ENCODE peak calls at places on chromosomes 3 and 15, in seven cellular contexts. Z is fibroblast of lung, P is natural killer cell, Q is lung, B is tibial artery, I is vagina, N is B cell. F is an unnamed sample.

GRCh38 chr3:123627673-123628670 is 43.1 kb upstream of the HACD2 start:
- DNase-seq in Z (no peak), P (no peak), Q (no peak), B (peak; percentile 53), I (peak; percentile 76), N (no peak), F (no peak)

GRCh38 chr15:34799149-34799824 is 3.9 kb upstream of the ACTC1 start:
- DNase-seq in Z (peak; percentile 29), P (no peak), Q (no peak), B (peak; percentile 54), I (no peak), N (no peak), F (no peak)

GRCh38 chr15:41806291-41807181 is 21.4 kb upstream of the JMJD7 start:
- DNase-seq in Z (no peak), P (no peak), Q (no peak), B (no peak), I (peak; percentile 88), N (no peak), F (no peak)

GRCh38 chr3:4897765-4898453 is 81.3 kb upstream of the BHLHE40 start:
- DNase-seq in Z (peak; percentile 17), P (no peak), Q (no peak), B (peak; percentile 29), I (no peak), N (no peak), F (no peak)

GRCh38 chr3:171748341-171748918 is 61.9 kb downstream of the PLD1 start:
- DNase-seq in Z (peak; percentile 28), P (no peak), Q (no peak), B (no peak), I (no peak), N (no peak), F (no peak)

GRCh38 chr3:131794766-131795381 is 239.9 kb downstream of the CPNE4 start:
- DNase-seq in Z (peak; percentile 74), P (no peak), Q (peak; percentile 37), B (no peak), I (no peak), N (no peak), F (no peak)

GRCh38 chr3:42128526-42128925 is 37.4 kb downstream of the TRAK1 start:
- DNase-seq in Z (no peak), P (no peak), Q (no peak), B (no peak), I (no peak), N (no peak), F (no peak)

GRCh38 chr3:111338059-111338698 is 203.8 kb upstream of the CD96 start:
- DNase-seq in Z (peak; percentile 89), P (no peak), Q (peak; percentile 61), B (no peak), I (no peak), N (no peak), F (no peak)

GRCh38 chr3:188489639-188490405 is 335.9 kb downstream of the LPP start:
- DNase-seq in Z (peak; percentile 58), P (no peak), Q (no peak), B (no peak), I (no peak), N (peak; percentile 55), F (no peak)

GRCh38 chr3:50484681-50485263 is 18.7 kb downstream of the CACNA2D2 start:
- DNase-seq in Z (no peak), P (no peak), Q (no peak), B (no peak), I (no peak), N (no peak), F (no peak)

GRCh38 chr3:147034359-147034758 is 372.0 kb downstream of the ZIC4 start:
- DNase-seq in Z (no peak), P (no peak), Q (no peak), B (no peak), I (no peak), N (no peak), F (no peak)

GRCh38 chr3:23807161-23808015 is 1.6 kb downstream of the UBE2E1 start:
- DNase-seq in Z (peak; percentile 68), P (no peak), Q (no peak), B (peak; percentile 23), I (no peak), N (no peak), F (no peak)

GRCh38 chr3:28672411-28672810 is 323.8 kb upstream of the AZI2 start:
- DNase-seq in Z (no peak), P (no peak), Q (no peak), B (no peak), I (no peak), N (no peak), F (no peak)

GRCh38 chr15:44738340-44738984 is 2.1 kb downstream of the TRIM69 start:
- DNase-seq in Z (peak; percentile 82), P (no peak), Q (no peak), B (no peak), I (no peak), N (no peak), F (no peak)

GRCh38 chr15:92130244-92130643 is 263.4 kb upstream of the ST8SIA2 start:
- DNase-seq in Z (no peak), P (no peak), Q (no peak), B (no peak), I (no peak), N (no peak), F (no peak)

GRCh38 chr15:97992831-97993230 is 32.3 kb downstream of the ARRDC4 start:
- DNase-seq in Z (no peak), P (no peak), Q (no peak), B (no peak), I (no peak), N (no peak), F (no peak)

GRCh38 chr3:11172136-11172670 is 17.9 kb downstream of the HRH1 start:
- DNase-seq in Z (peak; percentile 60), P (no peak), Q (no peak), B (no peak), I (no peak), N (no peak), F (no peak)

GRCh38 chr15:90561344-90562244 is 31.9 kb downstream of the CRTC3 start:
- DNase-seq in Z (peak; percentile 88), P (no peak), Q (no peak), B (peak; percentile 45), I (no peak), N (peak; percentile 42), F (no peak)

GRCh38 chr3:57757642-57758297 is 1.7 kb downstream of the SLMAP start:
- DNase-seq in Z (peak; percentile 26), P (no peak), Q (no peak), B (no peak), I (no peak), N (no peak), F (no peak)

GRCh38 chr3:42652251-42652610 is 1.3 kb upstream of the ZBTB47 start:
- DNase-seq in Z (peak; percentile 24), P (no peak), Q (no peak), B (no peak), I (no peak), N (no peak), F (no peak)

GRCh38 chr3:60056394-60056793 is 1006.6 kb upstream of the CFAP20DC start:
- DNase-seq in Z (no peak), P (no peak), Q (no peak), B (no peak), I (no peak), N (no peak), F (no peak)

GRCh38 chr3:184320099-184320445 is 5.7 kb downstream of the EIF4G1 start:
- DNase-seq in Z (peak; percentile 97), P (no peak), Q (peak; percentile 96), B (peak; percentile 98), I (peak; percentile 96), N (no peak), F (no peak)

DNA sequence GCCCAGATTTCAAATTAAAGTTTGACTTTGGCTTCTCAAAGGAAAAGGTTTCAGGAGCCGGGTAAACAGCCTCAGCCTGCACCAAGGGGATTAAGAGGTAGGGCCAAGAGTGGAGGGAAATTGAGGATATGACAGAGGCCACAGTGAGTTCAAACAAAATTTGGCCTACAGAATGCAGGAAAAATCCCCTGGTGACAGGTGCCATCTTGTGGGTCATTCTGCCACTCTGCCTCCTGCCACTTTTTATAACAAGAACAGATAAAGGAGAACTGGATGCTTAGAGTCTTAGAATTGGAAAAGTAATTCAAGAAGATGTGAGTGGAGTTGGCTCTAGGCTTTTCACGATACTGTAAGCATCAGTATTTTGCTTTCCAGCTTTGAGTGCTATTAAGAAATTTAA is 253.2 kb downstream of the NR2F2 start:
- DNase-seq in Z (no peak), P (no peak), Q (no peak), B (no peak), I (no peak), N (no peak), F (no peak)
- TF ChIP-seq CTCF in Z (no peak), P (no peak), Q (no peak), B (no peak), I (no peak), N (no peak), F (no peak)

GRCh38 chr3:190586631-190587000 is 72.7 kb downstream of the IL1RAP start:
- DNase-seq in Z (peak; percentile 28), P (no peak), Q (no peak), B (no peak), I (no peak), N (peak; percentile 45), F (no peak)
- TF ChIP-seq CTCF in Z (no peak), P (no peak), Q (no peak), B (no peak), I (no peak), N (no peak), F (no peak)

DNA sequence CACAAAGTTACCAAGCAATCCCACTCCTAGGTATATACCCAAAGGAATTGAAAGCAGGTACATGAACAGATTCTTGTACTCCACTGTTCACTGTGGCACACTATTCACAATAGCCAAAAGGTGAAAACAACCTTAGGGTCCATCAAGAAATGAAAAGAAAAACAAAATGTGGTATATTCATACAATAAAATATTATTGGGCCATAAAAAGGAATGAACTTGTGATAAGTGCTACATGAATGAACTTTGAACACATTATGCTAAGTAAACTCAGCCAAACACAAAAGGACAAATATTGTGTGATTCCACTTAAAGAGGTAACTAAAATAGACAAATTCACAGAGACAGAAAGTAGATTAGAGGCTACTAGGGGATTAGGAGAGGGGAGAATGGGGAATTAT is 55.2 kb upstream of the IMPG2 start:
- DNase-seq in Z (no peak), P (no peak), Q (no peak), B (no peak), I (no peak), N (no peak), F (no peak)
- TF ChIP-seq CTCF in Z (no peak), P (no peak), Q (no peak), B (no peak), I (no peak), N (no peak), F (no peak)

DNA sequence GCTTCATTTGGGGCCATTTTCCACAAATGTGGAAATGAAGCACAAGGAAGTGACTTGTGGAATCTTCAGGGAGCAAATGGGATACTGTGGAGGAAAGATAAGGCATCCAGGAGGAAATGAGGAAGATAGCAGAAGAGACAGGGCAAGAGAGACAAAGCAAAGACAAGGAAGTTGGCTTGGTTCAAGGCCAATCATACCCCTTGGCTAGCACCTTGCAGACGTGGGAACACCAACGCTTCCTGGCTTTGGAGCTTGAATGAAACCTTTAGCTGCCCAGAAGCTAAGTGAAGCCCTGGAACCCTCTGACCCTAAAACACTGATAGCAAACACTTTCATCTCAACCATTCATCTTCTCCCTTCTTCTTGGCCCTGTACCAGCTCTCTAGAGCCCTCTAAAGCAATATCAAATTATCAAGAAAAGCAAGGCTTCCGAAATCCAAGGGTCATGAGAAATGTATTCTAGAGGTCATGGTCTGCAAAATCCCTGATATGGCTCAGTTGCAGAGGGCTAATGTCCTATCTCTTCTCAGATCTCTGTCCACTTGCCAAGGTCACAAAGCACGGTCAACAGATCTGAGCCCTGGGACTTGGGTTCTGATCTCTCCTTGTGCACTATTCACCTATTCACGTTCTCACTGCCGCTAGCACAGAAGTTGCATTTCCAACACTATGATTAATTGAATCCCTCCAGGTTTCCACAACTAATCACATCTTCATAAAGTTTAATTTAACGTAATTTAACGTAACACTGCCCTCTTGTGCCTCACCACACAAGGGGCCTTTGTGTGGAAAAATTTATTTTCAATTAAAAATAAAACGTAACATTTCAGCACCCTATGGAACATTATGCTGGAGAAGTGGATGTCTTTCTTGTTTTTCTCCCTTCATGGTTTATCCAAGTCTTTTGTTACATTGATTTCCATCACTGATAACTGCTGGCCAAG is 557.6 kb upstream of the ADAMTS9 start:
- DNase-seq in Z (peak; percentile 58), P (no peak), Q (no peak), B (no peak), I (no peak), N (no peak), F (no peak)
- TF ChIP-seq CTCF in Z (peak; percentile 47), P (no peak), Q (no peak), B (peak; percentile 29), I (peak; percentile 27), N (no peak), F (peak; percentile 62)